ENCODE peak calls at places on chromosomes 4 and X, in nine cellular contexts. N is lung microvascular endothelial cell; U is lung; I is EH; X is astrocyte of the cerebellum; R is skeletal muscle cell; D is stimulated activated CD4-positive, alpha-beta T cell treated with anti-CD3 and anti-CD28 coated beads, Interleukin-15, amount 100 ng/mL, for 1 hour; H is SK-N-SH; K is tibial artery. C is an unnamed sample.

GRCh38 chrX:141736656-141737055 is 38.1 kb upstream of the SPANXD start:
- DNase-seq in N (no peak), U (no peak), I (no peak), X (no peak), R (no peak), D (no peak), H (no peak), K (no peak), C (no peak)

GRCh38 chr4:109118635-109119034 is 183.8 kb downstream of the COL25A1 start:
- DNase-seq in N (no peak), U (no peak), I (no peak), X (no peak), R (no peak), D (no peak), H (no peak), K (no peak), C (no peak)

GRCh38 chr4:39045791-39046221 is 13.6 kb upstream of the TMEM156 start:
- DNase-seq in N (peak), U (no peak), I (peak), X (no peak), R (no peak), D (no peak), H (peak), K (no peak), C (no peak)

GRCh38 chr4:121189351-121189750 is 25.2 kb upstream of the TNIP3 start:
- DNase-seq in N (no peak), U (no peak), I (no peak), X (no peak), R (no peak), D (no peak), H (no peak), K (no peak), C (no peak)

GRCh38 chr4:73001885-73002284 is 67.6 kb downstream of the COX18 start:
- DNase-seq in N (no peak), U (no peak), I (no peak), X (peak), R (no peak), D (no peak), H (no peak), K (no peak), C (no peak)

GRCh38 chrX:44228621-44229020 is 114.9 kb downstream of the EFHC2 start:
- DNase-seq in N (no peak), U (no peak), I (no peak), X (no peak), R (no peak), D (no peak), H (no peak), K (no peak), C (no peak)

GRCh38 chrX:47563801-47564315 is 2.9 kb downstream of the ARAF start:
- DNase-seq in N (no peak), U (no peak), I (peak), X (no peak), R (no peak), D (no peak), H (no peak), K (no peak), C (no peak)

GRCh38 chr4:2042207-2042946 is 16.8 kb upstream of the NAT8L start:
- DNase-seq in N (peak), U (no peak), I (peak), X (no peak), R (no peak), D (no peak), H (peak), K (no peak), C (peak)

GRCh38 chr4:8438743-8439142 is 1.8 kb downstream of the ACOX3 start:
- DNase-seq in N (no peak), U (no peak), I (no peak), X (no peak), R (no peak), D (no peak), H (no peak), K (no peak), C (no peak)

GRCh38 chrX:155745792-155746191 is 133.0 kb upstream of the TMLHE start:
- DNase-seq in N (peak), U (no peak), I (peak), X (no peak), R (no peak), D (no peak), H (no peak), K (no peak), C (no peak)

GRCh38 chr4:38782452-38783108 is at the start of gene TLR10:
- DNase-seq in N (peak), U (peak), I (peak), X (peak), R (no peak), D (no peak), H (peak), K (no peak), C (no peak)

GRCh38 chr4:1080961-1081688 is 32.2 kb downstream of the RNF212 start:
- DNase-seq in N (no peak), U (no peak), I (no peak), X (no peak), R (peak), D (no peak), H (no peak), K (no peak), C (peak)

GRCh38 chrX:107684956-107685385 is 56.7 kb downstream of the PRPS1 start:
- DNase-seq in N (no peak), U (peak), I (peak), X (no peak), R (peak), D (no peak), H (no peak), K (peak), C (peak)

GRCh38 chrX:74531081-74531480 is 83.3 kb downstream of the RLIM start:
- DNase-seq in N (no peak), U (no peak), I (no peak), X (no peak), R (no peak), D (no peak), H (no peak), K (no peak), C (no peak)

GRCh38 chrX:134237363-134237702 is 351 bp downstream of the CCDC160 start:
- DNase-seq in N (no peak), U (no peak), I (no peak), X (no peak), R (no peak), D (no peak), H (no peak), K (no peak), C (no peak)

GRCh38 chr4:86837651-86838050 is 11.5 kb downstream of the SLC10A6 start:
- DNase-seq in N (no peak), U (no peak), I (no peak), X (no peak), R (no peak), D (no peak), H (no peak), K (no peak), C (no peak)

GRCh38 chrX:154046262-154046771 is 26.6 kb upstream of the IRAK1 start:
- DNase-seq in N (peak), U (no peak), I (peak), X (peak), R (peak), D (no peak), H (no peak), K (no peak), C (no peak)

GRCh38 chrX:16658284-16658683 is 8.3 kb downstream of the S100G start:
- DNase-seq in N (peak), U (no peak), I (peak), X (no peak), R (no peak), D (no peak), H (no peak), K (no peak), C (no peak)

GRCh38 chrX:44299177-44299576 is 44.3 kb downstream of the EFHC2 start:
- DNase-seq in N (no peak), U (no peak), I (no peak), X (no peak), R (no peak), D (no peak), H (no peak), K (no peak), C (no peak)

GRCh38 chr4:122652379-122652778 is 31.5 kb upstream of the IL21 start:
- DNase-seq in N (peak), U (peak), I (peak), X (peak), R (no peak), D (peak), H (peak), K (no peak), C (no peak)

GRCh38 chr4:55947912-55948725 is 626 bp upstream of the CEP135 start:
- DNase-seq in N (peak), U (no peak), I (peak), X (peak), R (peak), D (no peak), H (peak), K (no peak), C (no peak)

GRCh38 chr4:152590179-152591031 is 54.5 kb upstream of the FBXW7 start:
- DNase-seq in N (no peak), U (no peak), I (peak), X (peak), R (peak), D (no peak), H (peak), K (no peak), C (peak)

GRCh38 chr4:95674451-95675095 is 125.8 kb upstream of the UNC5C start:
- DNase-seq in N (no peak), U (no peak), I (no peak), X (no peak), R (no peak), D (no peak), H (no peak), K (no peak), C (no peak)

GRCh38 chrX:151828434-151829080 is 84.1 kb upstream of the MAGEA4 start:
- DNase-seq in N (no peak), U (no peak), I (peak), X (no peak), R (no peak), D (no peak), H (no peak), K (no peak), C (no peak)

GRCh38 chrX:1205681-1206611 is 6.5 kb downstream of the CRLF2 start:
- DNase-seq in N (peak), U (no peak), I (peak), X (peak), R (peak), D (no peak), H (peak), K (no peak), C (peak)

GRCh38 chr4:15405069-15405468 is 22.8 kb upstream of the C1QTNF7 start:
- DNase-seq in N (no peak), U (no peak), I (no peak), X (no peak), R (no peak), D (no peak), H (no peak), K (no peak), C (no peak)

C was measured in lower leg skin.